ENCODE peak calls at places on chromosomes 3 and 15, in eight cellular contexts. Y is upper lobe of right lung, J is left ventricle myocardium inferior, K is Panc1, I is tibial artery, P is keratinocyte, R is astrocyte, D is esophagus squamous epithelium. X is an unnamed sample.

GRCh38 chr3:37944243-37944955 is 46.2 kb upstream of the VILL start:
- DNase-seq in Y (no peak), J (no peak), K (no peak), I (no peak), P (no peak), R (no peak), D (no peak), X (no peak)

GRCh38 chr3:150449169-150449721 is 41.1 kb downstream of the TSC22D2 start:
- DNase-seq in Y (no peak), J (no peak), K (peak; percentile 33), I (no peak), P (no peak), R (peak; percentile 90), D (no peak), X (peak; percentile 42)

GRCh38 chr3:101065962-101066361 is 72.7 kb upstream of the ABI3BP start:
- DNase-seq in Y (no peak), J (no peak), K (no peak), I (no peak), P (peak; percentile 21), R (peak; percentile 91), D (no peak), X (no peak)

GRCh38 chr15:25811481-25811906 is 51.6 kb downstream of the ATP10A start:
- DNase-seq in Y (no peak), J (no peak), K (no peak), I (no peak), P (no peak), R (no peak), D (no peak), X (no peak)

GRCh38 chr3:186283651-186284445 is 78.2 kb downstream of the DGKG start:
- DNase-seq in Y (no peak), J (no peak), K (no peak), I (no peak), P (no peak), R (peak; percentile 69), D (no peak), X (no peak)

GRCh38 chr15:36774765-36775164 is 195.3 kb downstream of the CDIN1 start:
- DNase-seq in Y (no peak), J (no peak), K (no peak), I (no peak), P (no peak), R (no peak), D (no peak), X (no peak)

GRCh38 chr3:128492353-128493220 is at the start of gene GATA2:
- DNase-seq in Y (peak; percentile 66), J (no peak), K (no peak), I (peak; percentile 20), P (no peak), R (no peak), D (no peak), X (peak; percentile 19)

GRCh38 chr3:120438971-120439370 is 11.8 kb downstream of the FSTL1 start:
- DNase-seq in Y (no peak), J (peak; percentile 57), K (no peak), I (peak; percentile 60), P (no peak), R (peak; percentile 86), D (peak; percentile 3), X (no peak)

GRCh38 chr3:61524933-61525332 is 36.4 kb upstream of the PTPRG start:
- DNase-seq in Y (no peak), J (no peak), K (no peak), I (no peak), P (no peak), R (no peak), D (no peak), X (no peak)

GRCh38 chr3:89303721-89304120 is 196.3 kb downstream of the EPHA3 start:
- DNase-seq in Y (no peak), J (no peak), K (no peak), I (no peak), P (no peak), R (peak; percentile 68), D (no peak), X (no peak)

GRCh38 chr3:8499181-8499611 is 2.4 kb upstream of the LMCD1 start:
- DNase-seq in Y (no peak), J (no peak), K (no peak), I (no peak), P (no peak), R (peak; percentile 84), D (no peak), X (no peak)

GRCh38 chr15:63473999-63474809 is 30.2 kb upstream of the USP3 start:
- DNase-seq in Y (no peak), J (no peak), K (no peak), I (no peak), P (no peak), R (peak; percentile 80), D (no peak), X (no peak)

GRCh38 chr15:74791667-74792066 is 9.8 kb downstream of the CSK start:
- DNase-seq in Y (no peak), J (no peak), K (no peak), I (no peak), P (no peak), R (no peak), D (no peak), X (no peak)

GRCh38 chr3:32614956-32615355 is 44.3 kb upstream of the DYNC1LI1 start:
- DNase-seq in Y (no peak), J (no peak), K (no peak), I (no peak), P (no peak), R (peak; percentile 55), D (no peak), X (no peak)

GRCh38 chr3:63998852-63999754 is 24.2 kb downstream of the PSMD6 start:
- DNase-seq in Y (no peak), J (no peak), K (no peak), I (no peak), P (no peak), R (no peak), D (no peak), X (no peak)

GRCh38 chr3:50807266-50807665 is 132.5 kb downstream of the DOCK3 start:
- DNase-seq in Y (no peak), J (no peak), K (no peak), I (no peak), P (no peak), R (no peak), D (no peak), X (peak; percentile 2)

GRCh38 chr3:175489406-175489805 is 630.3 kb downstream of the NAALADL2 start:
- DNase-seq in Y (no peak), J (no peak), K (no peak), I (no peak), P (no peak), R (no peak), D (no peak), X (no peak)

GRCh38 chr3:189316296-189317019 is 144.7 kb downstream of the TPRG1 start:
- DNase-seq in Y (no peak), J (no peak), K (no peak), I (no peak), P (no peak), R (no peak), D (no peak), X (no peak)

GRCh38 chr3:174363256-174363655 is 495.9 kb upstream of the NAALADL2 start:
- DNase-seq in Y (no peak), J (no peak), K (no peak), I (no peak), P (no peak), R (peak; percentile 89), D (no peak), X (no peak)

GRCh38 chr15:75796321-75796720 is 46.9 kb upstream of the UBE2Q2 start:
- DNase-seq in Y (no peak), J (no peak), K (no peak), I (no peak), P (no peak), R (no peak), D (no peak), X (no peak)

GRCh38 chr3:28050895-28051294 is 190.5 kb upstream of the CMC1 start:
- DNase-seq in Y (no peak), J (no peak), K (peak; percentile 53), I (no peak), P (peak; percentile 89), R (peak; percentile 9), D (no peak), X (peak; percentile 4)

GRCh38 chr15:38005949-38006800 is 71.7 kb downstream of the TMCO5A start:
- DNase-seq in Y (no peak), J (no peak), K (no peak), I (no peak), P (no peak), R (no peak), D (no peak), X (no peak)

GRCh38 chr3:184308744-184309143 is 5.7 kb upstream of the EIF4G1 start:
- DNase-seq in Y (no peak), J (no peak), K (no peak), I (no peak), P (no peak), R (no peak), D (no peak), X (no peak)

DNA sequence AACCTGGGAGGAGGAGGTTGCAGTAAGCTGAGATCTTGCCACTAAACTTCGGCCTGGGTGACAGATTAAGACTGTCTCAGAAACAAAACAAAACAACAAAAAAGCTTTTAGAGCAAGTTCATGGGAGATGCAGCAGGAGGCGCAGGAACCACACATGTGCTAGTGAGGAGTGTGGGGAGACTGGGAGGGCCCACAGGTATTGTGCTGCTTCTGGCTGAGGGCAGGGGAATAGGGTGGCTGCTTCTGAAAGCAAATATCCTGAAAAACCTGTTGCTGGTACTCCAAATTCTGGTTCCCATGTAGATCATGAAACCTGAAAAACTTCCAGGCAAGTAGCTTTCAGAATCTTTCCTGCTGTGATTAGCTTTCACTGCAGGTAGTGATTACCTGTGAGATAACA is 22.1 kb downstream of the TYRO3 start:
- DNase-seq in Y (no peak), J (no peak), K (no peak), I (no peak), P (no peak), R (no peak), D (no peak), X (peak; percentile 27)
- TF ChIP-seq CTCF in Y (peak; percentile 7), J (no peak), K (no peak), I (no peak), P (peak; percentile 70), R (no peak), D (peak; percentile 64), X (peak; percentile 36)

GRCh38 chr15:84616235-84616634 is 15.4 kb downstream of the ZSCAN2 start:
- DNase-seq in Y (no peak), J (no peak), K (no peak), I (no peak), P (no peak), R (no peak), D (no peak), X (no peak)
- H3K27ac ChIP-seq in Y (no peak overlapping the region), J (peak overlapping the region; percentile 30), K (no peak overlapping the region), I (no peak overlapping the region), P (no peak overlapping the region), R (no peak overlapping the region), D (no peak overlapping the region), X (no peak overlapping the region)

GRCh38 chr15:39685999-39686613 is 96.5 kb downstream of the FSIP1 start:
- DNase-seq in Y (no peak), J (no peak), K (peak; percentile 13), I (peak; percentile 20), P (peak; percentile 9), R (peak; percentile 32), D (no peak), X (peak; percentile 60)
- TF ChIP-seq CTCF in Y (peak; percentile 88), J (peak; percentile 87), K (peak; percentile 84), I (peak; percentile 58), P (peak; percentile 45), R (peak; percentile 75), D (peak; percentile 80), X (peak; percentile 84)

DNA sequence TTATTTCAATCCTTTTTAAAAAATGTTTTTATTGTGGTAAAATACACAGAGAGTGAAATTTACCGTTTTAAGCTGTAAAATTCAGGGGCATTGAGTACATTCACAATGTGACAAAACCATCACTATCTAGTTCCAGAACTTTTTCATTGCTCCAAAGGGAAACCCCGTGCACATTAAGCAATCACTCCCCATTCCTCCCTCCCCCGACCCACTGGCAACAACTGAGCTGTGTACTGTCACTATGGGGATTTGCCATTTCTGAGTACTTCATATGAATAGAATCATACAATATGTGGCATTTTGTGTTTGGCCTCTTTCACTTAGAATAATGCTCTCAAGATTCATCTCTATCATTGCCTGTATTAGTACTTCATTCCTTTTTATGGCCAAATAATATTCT is 45.5 kb upstream of the BOC start:
- DNase-seq in Y (no peak), J (no peak), K (no peak), I (peak; percentile 45), P (no peak), R (no peak), D (no peak), X (no peak)
- H3K27ac ChIP-seq in Y (no peak overlapping the region), J (peak overlapping the region; percentile 61), K (no peak overlapping the region), I (no peak overlapping the region), P (no peak overlapping the region), R (no peak overlapping the region), D (peak overlapping the region; percentile 76), X (no peak overlapping the region)

X was measured in A673.